ENCODE peak calls at places on chromosomes 4 and X, in ten cellular contexts. One of them, this sample, is unnamed.

GRCh38 chr4:137526681-137527080 is 5.6 kb downstream of the PCDH18 start:
- DNase-seq in right lobe of liver: no peak
- DNase-seq in CD4-positive, alpha-beta memory T cell: no peak
- DNase-seq in HepG2: no peak
- DNase-seq in psoas muscle: no peak
- DNase-seq in pancreas: no peak
- DNase-seq in astrocyte: no peak
- DNase-seq in left lung: no peak
- DNase-seq in heart right ventricle: no peak
- DNase-seq in Karpas-422: no peak
- DNase-seq in this sample: no peak

GRCh38 chr4:154998284-154998683 is 210.2 kb upstream of the NPY2R start:
- DNase-seq in right lobe of liver: no peak
- DNase-seq in CD4-positive, alpha-beta memory T cell: no peak
- DNase-seq in HepG2: no peak
- DNase-seq in psoas muscle: no peak
- DNase-seq in pancreas: no peak
- DNase-seq in astrocyte: peak
- DNase-seq in left lung: no peak
- DNase-seq in heart right ventricle: no peak
- DNase-seq in Karpas-422: no peak
- DNase-seq in this sample: no peak

GRCh38 chr4:7348946-7349900 is 85.5 kb downstream of the PSAPL1 start:
- DNase-seq in right lobe of liver: peak
- DNase-seq in CD4-positive, alpha-beta memory T cell: no peak
- DNase-seq in HepG2: no peak
- DNase-seq in psoas muscle: peak
- DNase-seq in pancreas: no peak
- DNase-seq in astrocyte: no peak
- DNase-seq in left lung: peak
- DNase-seq in heart right ventricle: no peak
- DNase-seq in Karpas-422: no peak
- DNase-seq in this sample: peak

GRCh38 chrX:32183066-32183465 is 1028.3 kb downstream of the DMD start:
- DNase-seq in right lobe of liver: no peak
- DNase-seq in CD4-positive, alpha-beta memory T cell: no peak
- DNase-seq in HepG2: no peak
- DNase-seq in psoas muscle: no peak
- DNase-seq in pancreas: no peak
- DNase-seq in astrocyte: no peak
- DNase-seq in left lung: no peak
- DNase-seq in heart right ventricle: no peak
- DNase-seq in Karpas-422: no peak
- DNase-seq in this sample: no peak

GRCh38 chrX:112819013-112819635 is 21.5 kb downstream of the AMOT start:
- DNase-seq in right lobe of liver: no peak
- DNase-seq in CD4-positive, alpha-beta memory T cell: no peak
- DNase-seq in HepG2: no peak
- DNase-seq in psoas muscle: no peak
- DNase-seq in pancreas: no peak
- DNase-seq in astrocyte: peak
- DNase-seq in left lung: no peak
- DNase-seq in heart right ventricle: no peak
- DNase-seq in Karpas-422: no peak
- DNase-seq in this sample: no peak

GRCh38 chr4:38804654-38805295 is at the start of gene TLR1:
- DNase-seq in right lobe of liver: no peak
- DNase-seq in CD4-positive, alpha-beta memory T cell: peak
- DNase-seq in HepG2: peak
- DNase-seq in psoas muscle: no peak
- DNase-seq in pancreas: no peak
- DNase-seq in astrocyte: peak
- DNase-seq in left lung: no peak
- DNase-seq in heart right ventricle: no peak
- DNase-seq in Karpas-422: peak
- DNase-seq in this sample: no peak

GRCh38 chr4:164221631-164222030 is 532.3 kb upstream of the SMIM31 start:
- DNase-seq in right lobe of liver: no peak
- DNase-seq in CD4-positive, alpha-beta memory T cell: no peak
- DNase-seq in HepG2: no peak
- DNase-seq in psoas muscle: no peak
- DNase-seq in pancreas: no peak
- DNase-seq in astrocyte: peak
- DNase-seq in left lung: no peak
- DNase-seq in heart right ventricle: no peak
- DNase-seq in Karpas-422: no peak
- DNase-seq in this sample: no peak

GRCh38 chr4:55445921-55446577 is 50.3 kb downstream of the TMEM165 start:
- DNase-seq in right lobe of liver: no peak
- DNase-seq in CD4-positive, alpha-beta memory T cell: no peak
- DNase-seq in HepG2: no peak
- DNase-seq in psoas muscle: no peak
- DNase-seq in pancreas: no peak
- DNase-seq in astrocyte: peak
- DNase-seq in left lung: no peak
- DNase-seq in heart right ventricle: no peak
- DNase-seq in Karpas-422: no peak
- DNase-seq in this sample: no peak

GRCh38 chr4:16155503-16156169 is 70.6 kb downstream of the TAPT1 start:
- DNase-seq in right lobe of liver: no peak
- DNase-seq in CD4-positive, alpha-beta memory T cell: no peak
- DNase-seq in HepG2: no peak
- DNase-seq in psoas muscle: no peak
- DNase-seq in pancreas: no peak
- DNase-seq in astrocyte: no peak
- DNase-seq in left lung: no peak
- DNase-seq in heart right ventricle: peak
- DNase-seq in Karpas-422: no peak
- DNase-seq in this sample: no peak

GRCh38 chr4:16158504-16158852 is 67.8 kb downstream of the TAPT1 start:
- DNase-seq in right lobe of liver: no peak
- DNase-seq in CD4-positive, alpha-beta memory T cell: no peak
- DNase-seq in HepG2: no peak
- DNase-seq in psoas muscle: no peak
- DNase-seq in pancreas: no peak
- DNase-seq in astrocyte: no peak
- DNase-seq in left lung: no peak
- DNase-seq in heart right ventricle: no peak
- DNase-seq in Karpas-422: no peak
- DNase-seq in this sample: no peak

GRCh38 chr4:16160457-16160856 is 65.8 kb downstream of the TAPT1 start:
- DNase-seq in right lobe of liver: no peak
- DNase-seq in CD4-positive, alpha-beta memory T cell: no peak
- DNase-seq in HepG2: no peak
- DNase-seq in psoas muscle: no peak
- DNase-seq in pancreas: no peak
- DNase-seq in astrocyte: no peak
- DNase-seq in left lung: no peak
- DNase-seq in heart right ventricle: no peak
- DNase-seq in Karpas-422: no peak
- DNase-seq in this sample: no peak

GRCh38 chr4:16159321-16159720 is 67.0 kb downstream of the TAPT1 start:
- DNase-seq in right lobe of liver: no peak
- DNase-seq in CD4-positive, alpha-beta memory T cell: no peak
- DNase-seq in HepG2: no peak
- DNase-seq in psoas muscle: no peak
- DNase-seq in pancreas: no peak
- DNase-seq in astrocyte: no peak
- DNase-seq in left lung: no peak
- DNase-seq in heart right ventricle: no peak
- DNase-seq in Karpas-422: no peak
- DNase-seq in this sample: no peak

DNA sequence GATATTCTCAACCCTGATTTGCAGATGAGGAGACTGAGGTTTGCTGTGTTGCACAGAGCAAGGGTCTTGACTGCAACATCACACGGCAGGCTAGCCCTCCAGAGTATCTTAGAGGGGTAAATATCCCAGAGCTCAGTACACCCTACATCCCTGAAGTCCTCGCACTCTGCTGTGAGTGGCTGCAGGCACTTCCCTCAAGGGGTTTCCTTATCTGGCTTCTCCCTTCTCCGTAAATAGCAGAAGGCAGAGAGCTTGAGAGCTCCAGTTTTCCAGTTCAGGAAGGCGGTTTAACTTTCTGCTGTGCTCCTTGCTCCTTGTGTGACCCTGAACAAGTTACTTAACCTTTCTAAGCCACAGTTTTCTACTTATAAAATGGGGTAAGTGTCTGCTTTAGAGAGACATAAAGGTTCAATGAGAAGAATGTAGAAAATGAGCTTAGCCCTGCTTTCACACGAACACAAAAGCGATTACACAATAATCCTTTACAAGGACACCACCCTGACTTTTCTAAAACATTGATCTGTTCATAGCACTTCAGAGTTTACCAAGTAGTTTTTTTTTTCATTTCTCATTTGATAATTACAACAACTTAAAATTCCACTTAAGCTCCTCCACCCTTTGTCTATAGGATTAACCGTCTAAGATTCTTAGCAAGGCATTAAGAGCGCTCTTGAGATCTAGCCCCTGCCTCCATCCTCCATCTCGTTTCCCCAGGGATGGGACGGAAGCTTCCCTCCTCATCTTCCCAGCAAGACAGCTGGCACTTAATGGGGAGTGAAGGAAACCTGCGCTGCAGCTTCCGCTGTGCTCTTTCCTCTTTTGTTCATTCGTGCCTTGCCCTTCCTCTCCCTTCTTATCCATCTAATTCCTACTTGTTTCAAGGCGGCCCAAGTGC is 68.4 kb downstream of the TAPT1 start:
- DNase-seq in right lobe of liver: no peak
- DNase-seq in CD4-positive, alpha-beta memory T cell: no peak
- DNase-seq in HepG2: peak
- DNase-seq in psoas muscle: no peak
- DNase-seq in pancreas: no peak
- DNase-seq in astrocyte: no peak
- DNase-seq in left lung: no peak
- DNase-seq in heart right ventricle: no peak
- DNase-seq in Karpas-422: no peak
- DNase-seq in this sample: no peak
- H3K27ac ChIP-seq in right lobe of liver: no peak
- H3K27ac ChIP-seq in CD4-positive, alpha-beta memory T cell: no peak
- H3K27ac ChIP-seq in HepG2: no peak
- H3K27ac ChIP-seq in psoas muscle: no peak
- H3K27ac ChIP-seq in pancreas: no peak
- H3K27ac ChIP-seq in astrocyte: no peak
- H3K27ac ChIP-seq in left lung: no peak
- H3K27ac ChIP-seq in heart right ventricle: no peak
- H3K27ac ChIP-seq in Karpas-422: no peak
- H3K27ac ChIP-seq in this sample: no peak

GRCh38 chr4:1480720-1481119 is 74.5 kb upstream of the NKX1-1 start:
- DNase-seq in right lobe of liver: no peak
- DNase-seq in CD4-positive, alpha-beta memory T cell: no peak
- DNase-seq in HepG2: no peak
- DNase-seq in psoas muscle: no peak
- DNase-seq in pancreas: no peak
- DNase-seq in astrocyte: no peak
- DNase-seq in left lung: peak
- DNase-seq in heart right ventricle: no peak
- DNase-seq in Karpas-422: no peak
- DNase-seq in this sample: no peak
- H3K27ac ChIP-seq in right lobe of liver: no peak
- H3K27ac ChIP-seq in CD4-positive, alpha-beta memory T cell: no peak
- H3K27ac ChIP-seq in HepG2: no peak
- H3K27ac ChIP-seq in psoas muscle: no peak
- H3K27ac ChIP-seq in pancreas: no peak
- H3K27ac ChIP-seq in astrocyte: no peak
- H3K27ac ChIP-seq in left lung: no peak
- H3K27ac ChIP-seq in heart right ventricle: no peak
- H3K27ac ChIP-seq in Karpas-422: no peak
- H3K27ac ChIP-seq in this sample: no peak

GRCh38 chr4:165634766-165635165 is 238.3 kb upstream of the TLL1 start:
- DNase-seq in right lobe of liver: no peak
- DNase-seq in CD4-positive, alpha-beta memory T cell: no peak
- DNase-seq in HepG2: no peak
- DNase-seq in psoas muscle: no peak
- DNase-seq in pancreas: no peak
- DNase-seq in astrocyte: no peak
- DNase-seq in left lung: no peak
- DNase-seq in heart right ventricle: no peak
- DNase-seq in Karpas-422: no peak
- DNase-seq in this sample: no peak

GRCh38 chr4:165630671-165631070 is 242.4 kb upstream of the TLL1 start:
- DNase-seq in right lobe of liver: no peak
- DNase-seq in CD4-positive, alpha-beta memory T cell: no peak
- DNase-seq in HepG2: no peak
- DNase-seq in psoas muscle: no peak
- DNase-seq in pancreas: no peak
- DNase-seq in astrocyte: no peak
- DNase-seq in left lung: no peak
- DNase-seq in heart right ventricle: no peak
- DNase-seq in Karpas-422: no peak
- DNase-seq in this sample: no peak

GRCh38 chr4:165631912-165632311 is 241.1 kb upstream of the TLL1 start:
- DNase-seq in right lobe of liver: no peak
- DNase-seq in CD4-positive, alpha-beta memory T cell: no peak
- DNase-seq in HepG2: no peak
- DNase-seq in psoas muscle: no peak
- DNase-seq in pancreas: no peak
- DNase-seq in astrocyte: no peak
- DNase-seq in left lung: no peak
- DNase-seq in heart right ventricle: no peak
- DNase-seq in Karpas-422: no peak
- DNase-seq in this sample: no peak

GRCh38 chr4:165628572-165628971 is 244.5 kb upstream of the TLL1 start:
- DNase-seq in right lobe of liver: no peak
- DNase-seq in CD4-positive, alpha-beta memory T cell: no peak
- DNase-seq in HepG2: no peak
- DNase-seq in psoas muscle: no peak
- DNase-seq in pancreas: no peak
- DNase-seq in astrocyte: no peak
- DNase-seq in left lung: no peak
- DNase-seq in heart right ventricle: no peak
- DNase-seq in Karpas-422: no peak
- DNase-seq in this sample: no peak

DNA sequence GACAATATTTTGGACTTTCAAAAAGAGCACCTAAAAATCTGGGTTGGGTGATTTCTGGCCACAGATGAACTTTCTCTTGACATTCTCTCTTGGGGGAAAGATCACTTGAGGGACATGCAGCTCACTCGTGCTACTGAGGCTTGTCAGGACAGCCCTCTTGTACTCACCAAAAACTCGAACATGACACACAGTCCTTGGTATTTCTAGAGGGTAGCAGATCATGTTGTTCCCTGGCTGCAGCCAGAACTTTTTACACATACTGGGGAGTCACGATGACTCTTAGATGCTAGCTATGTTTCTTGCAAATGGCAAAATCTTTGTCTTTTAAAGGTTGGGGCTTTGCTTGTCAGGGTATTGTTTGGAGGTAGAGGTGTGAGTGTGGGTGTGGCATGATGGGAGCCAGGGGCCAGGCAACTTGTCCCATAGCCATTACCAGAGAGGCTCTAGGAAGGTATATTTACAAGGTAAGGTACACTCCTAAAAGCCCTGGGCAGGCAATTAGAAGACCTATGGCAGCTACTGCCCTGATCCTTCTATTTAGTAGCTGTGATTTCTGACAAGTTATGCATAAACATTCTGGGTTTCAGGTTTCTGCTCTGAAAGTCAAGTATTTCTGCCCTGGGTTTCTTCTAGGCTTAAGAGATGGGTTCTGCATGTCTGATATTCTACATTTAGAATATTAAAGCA is 241.7 kb upstream of the TLL1 start:
- DNase-seq in right lobe of liver: no peak
- DNase-seq in CD4-positive, alpha-beta memory T cell: no peak
- DNase-seq in HepG2: no peak
- DNase-seq in psoas muscle: no peak
- DNase-seq in pancreas: no peak
- DNase-seq in astrocyte: no peak
- DNase-seq in left lung: no peak
- DNase-seq in heart right ventricle: no peak
- DNase-seq in Karpas-422: no peak
- DNase-seq in this sample: no peak
- H3K27ac ChIP-seq in right lobe of liver: no peak
- H3K27ac ChIP-seq in CD4-positive, alpha-beta memory T cell: no peak
- H3K27ac ChIP-seq in HepG2: no peak
- H3K27ac ChIP-seq in psoas muscle: peak
- H3K27ac ChIP-seq in pancreas: no peak
- H3K27ac ChIP-seq in astrocyte: no peak
- H3K27ac ChIP-seq in left lung: peak
- H3K27ac ChIP-seq in heart right ventricle: no peak
- H3K27ac ChIP-seq in Karpas-422: no peak
- H3K27ac ChIP-seq in this sample: no peak

DNA sequence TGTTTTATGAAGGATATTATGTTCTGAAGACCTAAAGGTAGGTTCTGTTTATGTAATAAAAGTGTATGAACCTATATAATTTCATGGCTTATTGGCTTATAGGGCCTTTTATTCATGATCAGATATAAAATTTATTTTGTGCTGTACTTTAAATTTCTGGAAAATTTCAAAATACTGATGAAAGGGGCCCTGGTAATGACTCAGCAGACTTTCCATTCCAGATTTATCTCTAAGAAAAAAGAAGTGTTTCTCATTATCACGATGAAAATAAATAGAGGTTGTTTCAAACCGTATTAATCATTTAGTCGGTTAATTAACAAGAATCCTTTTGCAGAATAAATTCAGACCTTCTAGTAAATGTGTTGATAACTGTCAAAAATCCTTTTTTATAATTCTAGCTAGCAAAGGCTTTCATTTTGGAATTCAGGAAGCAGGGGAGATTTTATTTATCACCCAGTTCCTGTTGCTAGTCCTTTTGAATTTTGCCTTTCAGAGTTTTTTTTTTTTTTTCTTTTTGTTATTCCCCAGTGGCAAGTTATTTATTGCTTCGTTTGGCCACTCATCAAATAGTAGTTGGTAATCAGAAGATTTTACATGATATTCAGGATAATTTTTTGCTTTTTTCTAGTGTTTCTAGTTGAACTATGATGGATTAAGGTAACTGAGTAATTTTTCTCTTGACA is 5.4 kb upstream of the TAPT1 start:
- DNase-seq in right lobe of liver: no peak
- DNase-seq in CD4-positive, alpha-beta memory T cell: no peak
- DNase-seq in HepG2: no peak
- DNase-seq in psoas muscle: no peak
- DNase-seq in pancreas: no peak
- DNase-seq in astrocyte: no peak
- DNase-seq in left lung: no peak
- DNase-seq in heart right ventricle: no peak
- DNase-seq in Karpas-422: no peak
- DNase-seq in this sample: no peak
- H3K27ac ChIP-seq in right lobe of liver: no peak
- H3K27ac ChIP-seq in CD4-positive, alpha-beta memory T cell: no peak
- H3K27ac ChIP-seq in HepG2: no peak
- H3K27ac ChIP-seq in psoas muscle: no peak
- H3K27ac ChIP-seq in pancreas: no peak
- H3K27ac ChIP-seq in astrocyte: no peak
- H3K27ac ChIP-seq in left lung: peak
- H3K27ac ChIP-seq in heart right ventricle: peak
- H3K27ac ChIP-seq in Karpas-422: no peak
- H3K27ac ChIP-seq in this sample: peak

This sample was measured in caudate nucleus.